ENCODE peak calls at places on chromosomes 1 and 21, in nine cellular contexts. N, L, K, D, C, H, X, V and Q are unnamed samples.

GRCh38 chr1:32681501-32681900 is 21.1 kb downstream of the SYNC start:
- DNase-seq in L (no peak), H (no peak), X (no peak), K (no peak), D (no peak), V (no peak), N (no peak), C (no peak), Q (no peak)

GRCh38 chr1:42479621-42480020 is 16.5 kb downstream of the CCDC30 start:
- DNase-seq in N (peak), H (no peak), K (no peak), L (peak), X (no peak), D (no peak), C (no peak), V (no peak), Q (no peak)

GRCh38 chr21:35469446-35469845 is 420.3 kb upstream of the RUNX1 start:
- DNase-seq in N (no peak), X (no peak), K (no peak), H (no peak), V (no peak), C (no peak), L (no peak), D (no peak), Q (no peak)

GRCh38 chr1:243559575-243560172 is 290.4 kb downstream of the AKT3 start:
- DNase-seq in V (no peak), L (no peak), N (peak), H (no peak), D (no peak), X (no peak), K (no peak), C (no peak), Q (no peak)

GRCh38 chr1:182718311-182718710 is 33.9 kb upstream of the RGS8 start:
- DNase-seq in N (no peak), H (no peak), V (no peak), D (no peak), K (no peak), C (no peak), L (peak), X (no peak), Q (no peak)

GRCh38 chr1:212967767-212968166 is 17.4 kb downstream of the VASH2 start:
- DNase-seq in V (no peak), C (no peak), X (no peak), H (no peak), N (peak), L (peak), D (no peak), K (no peak), Q (no peak)

GRCh38 chr1:61085191-61086086 is 3.1 kb downstream of the NFIA start:
- DNase-seq in X (no peak), N (no peak), V (no peak), C (no peak), K (no peak), L (no peak), H (no peak), D (no peak), Q (no peak)

GRCh38 chr1:4422496-4423289 is 231.7 kb upstream of the AJAP1 start:
- DNase-seq in H (no peak), L (peak), X (no peak), N (no peak), V (no peak), C (no peak), D (no peak), K (no peak), Q (no peak)

GRCh38 chr1:42442641-42443040 is 13.2 kb downstream of the ZMYND12 start:
- DNase-seq in D (no peak), N (no peak), H (no peak), C (no peak), V (no peak), X (no peak), L (no peak), K (no peak), Q (no peak)

GRCh38 chr1:53148123-53148522 is 5.7 kb upstream of the SLC1A7 start:
- DNase-seq in X (no peak), V (no peak), N (peak), C (no peak), L (no peak), H (no peak), K (no peak), D (no peak), Q (no peak)

GRCh38 chr1:162617513-162617912 is 14.8 kb upstream of the DDR2 start:
- DNase-seq in X (no peak), C (no peak), L (no peak), N (no peak), V (no peak), K (no peak), H (no peak), D (no peak), Q (no peak)

GRCh38 chr1:27416387-27417111 is 24.1 kb downstream of the GPR3 start:
- DNase-seq in C (peak), L (peak), X (no peak), D (peak), K (peak), V (peak), H (no peak), N (peak), Q (no peak)

GRCh38 chr21:30257773-30258172 is 25.0 kb downstream of the KRTAP24-1 start:
- DNase-seq in D (no peak), X (no peak), N (peak), C (peak), K (no peak), L (peak), V (no peak), H (no peak), Q (no peak)

GRCh38 chr1:237873487-237873927 is 17.2 kb downstream of the ZP4 start:
- DNase-seq in L (no peak), V (no peak), X (no peak), N (peak), H (no peak), C (no peak), K (no peak), D (no peak), Q (no peak)

GRCh38 chr21:38811257-38811656 is 5.5 kb downstream of the ETS2 start:
- DNase-seq in D (no peak), K (no peak), C (no peak), N (peak), V (no peak), H (no peak), L (no peak), X (peak), Q (no peak)